ENCODE peak calls at places on chromosomes 16 and 17, in ten cellular contexts. S is AG10803, Y is T-helper 9 cell, U is OCI-M1, F is NCI-H460, O is GM20000, E is choroid plexus epithelial cell, H is AG08395, K is nephron progenitor cell, T is midbrain. I is an unnamed sample.

GRCh38 chr16:81447383-81448101 is 2.9 kb downstream of the CMIP start:
- DNase-seq in S (no peak), Y (no peak), U (no peak), F (no peak), O (no peak), E (no peak), H (no peak), K (no peak), T (no peak), I (no peak)

GRCh38 chr16:69829338-69829737 is 67.2 kb downstream of the WWP2 start:
- DNase-seq in S (no peak), Y (no peak), U (no peak), F (no peak), O (no peak), E (no peak), H (no peak), K (no peak), T (no peak), I (no peak)

GRCh38 chr16:89104930-89105571 is 11.4 kb downstream of the ACSF3 start:
- DNase-seq in S (no peak), Y (no peak), U (no peak), F (no peak), O (peak), E (peak), H (no peak), K (no peak), T (no peak), I (no peak)

GRCh38 chr17:80252871-80253270 is 7.8 kb upstream of the RNF213 start:
- DNase-seq in S (no peak), Y (peak), U (peak), F (peak), O (peak), E (no peak), H (no peak), K (peak), T (no peak), I (no peak)

GRCh38 chr16:57694556-57695377 is at the start of gene DRC7:
- DNase-seq in S (no peak), Y (no peak), U (peak), F (peak), O (peak), E (peak), H (peak), K (peak), T (peak), I (peak)

GRCh38 chr17:70810609-70811008 is 641.3 kb downstream of the KCNJ2 start:
- DNase-seq in S (peak), Y (no peak), U (no peak), F (no peak), O (no peak), E (peak), H (peak), K (no peak), T (no peak), I (no peak)

GRCh38 chr17:81012574-81013447 is 21.2 kb downstream of the CHMP6 start:
- DNase-seq in S (no peak), Y (no peak), U (no peak), F (no peak), O (no peak), E (no peak), H (no peak), K (no peak), T (no peak), I (no peak)

GRCh38 chr17:37365589-37365988 is 10.2 kb upstream of the C17orf78 start:
- DNase-seq in S (no peak), Y (no peak), U (no peak), F (no peak), O (no peak), E (peak), H (no peak), K (no peak), T (no peak), I (no peak)

GRCh38 chr16:85759631-85760419 is 8.9 kb upstream of the C16orf74 start:
- DNase-seq in S (no peak), Y (peak), U (peak), F (no peak), O (peak), E (no peak), H (no peak), K (no peak), T (no peak), I (peak)

GRCh38 chr16:4314532-4315184 is 1.2 kb upstream of the GLIS2 start:
- DNase-seq in S (peak), Y (no peak), U (peak), F (no peak), O (no peak), E (peak), H (peak), K (peak), T (no peak), I (peak)

GRCh38 chr16:15641753-15642556 is 999 bp downstream of the MARF1 start:
- DNase-seq in S (no peak), Y (no peak), U (peak), F (no peak), O (no peak), E (no peak), H (no peak), K (no peak), T (no peak), I (no peak)

GRCh38 chr17:18197535-18198194 is 14.0 kb downstream of the ALKBH5 start:
- DNase-seq in S (no peak), Y (no peak), U (no peak), F (no peak), O (no peak), E (no peak), H (no peak), K (no peak), T (no peak), I (no peak)

GRCh38 chr17:49496183-49496865 is 1.2 kb downstream of the NGFR start:
- DNase-seq in S (peak), Y (peak), U (peak), F (peak), O (peak), E (peak), H (peak), K (peak), T (peak), I (peak)

GRCh38 chr17:68057531-68057952 is 22.0 kb downstream of the KPNA2 start:
- DNase-seq in S (peak), Y (peak), U (peak), F (peak), O (no peak), E (peak), H (no peak), K (no peak), T (no peak), I (peak)

GRCh38 chr16:23835390-23836077 is at the start of gene PRKCB:
- DNase-seq in S (peak), Y (peak), U (peak), F (peak), O (peak), E (peak), H (peak), K (peak), T (peak), I (no peak)

GRCh38 chr16:24737391-24737871 is 8.0 kb downstream of the TNRC6A start:
- DNase-seq in S (peak), Y (no peak), U (peak), F (no peak), O (no peak), E (peak), H (peak), K (no peak), T (no peak), I (no peak)

GRCh38 chr16:86809458-86809955 is 231.2 kb downstream of the FOXL1 start:
- DNase-seq in S (peak), Y (no peak), U (no peak), F (no peak), O (no peak), E (peak), H (peak), K (peak), T (no peak), I (peak)

GRCh38 chr17:4565209-4566141 is 5.1 kb upstream of the GGT6 start:
- DNase-seq in S (peak), Y (peak), U (peak), F (peak), O (peak), E (peak), H (peak), K (peak), T (peak), I (peak)

GRCh38 chr17:44191941-44192496 is 5.2 kb downstream of the TMUB2 start:
- DNase-seq in S (no peak), Y (no peak), U (no peak), F (no peak), O (no peak), E (no peak), H (no peak), K (no peak), T (no peak), I (no peak)

GRCh38 chr16:35409503-35409902 is 1950.1 kb downstream of the TP53TG3F start:
- DNase-seq in S (no peak), Y (no peak), U (no peak), F (no peak), O (no peak), E (no peak), H (no peak), K (no peak), T (no peak), I (no peak)

GRCh38 chr17:9364837-9365430 is 210.7 kb downstream of the STX8 start:
- DNase-seq in S (peak), Y (no peak), U (no peak), F (no peak), O (no peak), E (no peak), H (no peak), K (no peak), T (no peak), I (peak)

GRCh38 chr16:1960665-1961630 is 1.6 kb downstream of the NDUFB10 start:
- DNase-seq in S (peak), Y (no peak), U (peak), F (peak), O (no peak), E (peak), H (no peak), K (no peak), T (no peak), I (peak)

GRCh38 chr16:30184430-30185140 is 1.2 kb downstream of the CORO1A start:
- DNase-seq in S (no peak), Y (peak), U (peak), F (no peak), O (no peak), E (peak), H (no peak), K (no peak), T (no peak), I (peak)

GRCh38 chr17:3695129-3695722 is 729 bp downstream of the P2RX5 start:
- DNase-seq in S (no peak), Y (no peak), U (peak), F (no peak), O (peak), E (no peak), H (no peak), K (no peak), T (no peak), I (peak)

GRCh38 chr16:89264800-89265550 is 47.5 kb downstream of the ZNF778 start:
- DNase-seq in S (no peak), Y (no peak), U (no peak), F (no peak), O (no peak), E (no peak), H (no peak), K (no peak), T (no peak), I (no peak)

GRCh38 chr17:65122836-65123756 is 14.1 kb upstream of the RGS9 start:
- DNase-seq in S (peak), Y (peak), U (peak), F (peak), O (peak), E (peak), H (peak), K (peak), T (peak), I (peak)

GRCh38 chr17:27239046-27239445 is 54.9 kb upstream of the WSB1 start:
- DNase-seq in S (no peak), Y (no peak), U (no peak), F (no peak), O (peak), E (no peak), H (no peak), K (no peak), T (peak), I (no peak)

GRCh38 chr16:73116576-73116975 is 68.6 kb upstream of the ZFHX3 start:
- DNase-seq in S (no peak), Y (no peak), U (no peak), F (no peak), O (no peak), E (no peak), H (no peak), K (no peak), T (no peak), I (no peak)

GRCh38 chr17:57811633-57812280 is 38.1 kb downstream of the MRPS23 start:
- DNase-seq in S (no peak), Y (no peak), U (no peak), F (no peak), O (no peak), E (no peak), H (no peak), K (no peak), T (no peak), I (peak)

GRCh38 chr17:78231991-78232759 is 744 bp downstream of the TMEM235 start:
- DNase-seq in S (no peak), Y (peak), U (no peak), F (no peak), O (peak), E (no peak), H (no peak), K (peak), T (no peak), I (no peak)

GRCh38 chr16:31352344-31353115 is 2.4 kb upstream of the ITGAX start:
- DNase-seq in S (no peak), Y (no peak), U (peak), F (no peak), O (no peak), E (no peak), H (no peak), K (no peak), T (no peak), I (no peak)

GRCh38 chr17:6098466-6099180 is 28.4 kb downstream of the WSCD1 start:
- DNase-seq in S (no peak), Y (no peak), U (peak), F (no peak), O (no peak), E (no peak), H (no peak), K (no peak), T (no peak), I (peak)

GRCh38 chr16:14378684-14379467 is 251.2 kb downstream of the PARN start:
- DNase-seq in S (peak), Y (no peak), U (no peak), F (no peak), O (no peak), E (peak), H (peak), K (no peak), T (no peak), I (no peak)

GRCh38 chr17:1796800-1797199 is 32.9 kb downstream of the SMYD4 start:
- DNase-seq in S (no peak), Y (no peak), U (peak), F (no peak), O (no peak), E (peak), H (no peak), K (no peak), T (peak), I (no peak)

GRCh38 chr16:27367463-27368357 is 34.3 kb upstream of the IL21R start:
- DNase-seq in S (peak), Y (peak), U (peak), F (peak), O (peak), E (peak), H (peak), K (peak), T (peak), I (peak)

GRCh38 chr17:5241861-5242671 is 7.4 kb upstream of the SCIMP start:
- DNase-seq in S (no peak), Y (no peak), U (no peak), F (no peak), O (peak), E (no peak), H (no peak), K (no peak), T (no peak), I (no peak)

GRCh38 chr17:50630524-50631194 is 4.0 kb upstream of the ABCC3 start:
- DNase-seq in S (no peak), Y (peak), U (peak), F (peak), O (peak), E (peak), H (peak), K (peak), T (no peak), I (peak)

GRCh38 chr16:84052071-84052622 is 9.6 kb upstream of the SLC38A8 start:
- DNase-seq in S (no peak), Y (no peak), U (no peak), F (no peak), O (no peak), E (no peak), H (no peak), K (no peak), T (no peak), I (no peak)

GRCh38 chr16:9761870-9762269 is 420.4 kb downstream of the GRIN2A start:
- DNase-seq in S (no peak), Y (no peak), U (no peak), F (no peak), O (no peak), E (no peak), H (no peak), K (no peak), T (peak), I (no peak)

I was measured in SJCRH30.